ENCODE peak calls at places on chromosomes 2 and 18, in eight cellular contexts. One of them, this sample, is unnamed.

GRCh38 chr2:124254621-124255020 is 229.5 kb downstream of the CNTNAP5 start:
- DNase-seq in stimulated activated CD8-positive, alpha-beta memory T cell treated with anti-CD3 and anti-CD28 coated beads, Interleukin-12 subunit alpha, Interleukin-12 subunit beta, amount 100 ng/mL, for 1 hour: no peak
- DNase-seq in prostate gland: no peak
- DNase-seq in IMR-90: peak
- DNase-seq in endothelial cell: no peak
- DNase-seq in activated CD4-positive, alpha-beta T cell treated with anti-CD3 and anti-CD28 coated beads, Interleukin-2, amount 50 U/mL, for 24 hours: no peak
- DNase-seq in SHP77: no peak
- DNase-seq in hypothalamus: no peak
- DNase-seq in this sample: no peak

GRCh38 chr2:177306550-177306949 is 42.0 kb upstream of the NFE2L2 start:
- DNase-seq in stimulated activated CD8-positive, alpha-beta memory T cell treated with anti-CD3 and anti-CD28 coated beads, Interleukin-12 subunit alpha, Interleukin-12 subunit beta, amount 100 ng/mL, for 1 hour: no peak
- DNase-seq in prostate gland: no peak
- DNase-seq in IMR-90: no peak
- DNase-seq in endothelial cell: no peak
- DNase-seq in activated CD4-positive, alpha-beta T cell treated with anti-CD3 and anti-CD28 coated beads, Interleukin-2, amount 50 U/mL, for 24 hours: no peak
- DNase-seq in SHP77: no peak
- DNase-seq in hypothalamus: no peak
- DNase-seq in this sample: no peak

GRCh38 chr2:45315881-45316280 is 295.2 kb downstream of the SRBD1 start:
- DNase-seq in stimulated activated CD8-positive, alpha-beta memory T cell treated with anti-CD3 and anti-CD28 coated beads, Interleukin-12 subunit alpha, Interleukin-12 subunit beta, amount 100 ng/mL, for 1 hour: no peak
- DNase-seq in prostate gland: no peak
- DNase-seq in IMR-90: peak
- DNase-seq in endothelial cell: no peak
- DNase-seq in activated CD4-positive, alpha-beta T cell treated with anti-CD3 and anti-CD28 coated beads, Interleukin-2, amount 50 U/mL, for 24 hours: no peak
- DNase-seq in SHP77: no peak
- DNase-seq in hypothalamus: no peak
- DNase-seq in this sample: no peak

GRCh38 chr18:31711365-31712035 is 27.1 kb upstream of the B4GALT6 start:
- DNase-seq in stimulated activated CD8-positive, alpha-beta memory T cell treated with anti-CD3 and anti-CD28 coated beads, Interleukin-12 subunit alpha, Interleukin-12 subunit beta, amount 100 ng/mL, for 1 hour: no peak
- DNase-seq in prostate gland: no peak
- DNase-seq in IMR-90: no peak
- DNase-seq in endothelial cell: no peak
- DNase-seq in activated CD4-positive, alpha-beta T cell treated with anti-CD3 and anti-CD28 coated beads, Interleukin-2, amount 50 U/mL, for 24 hours: no peak
- DNase-seq in SHP77: no peak
- DNase-seq in hypothalamus: no peak
- DNase-seq in this sample: no peak

GRCh38 chr2:178530625-178531142 is 50.4 kb downstream of the PLEKHA3 start:
- DNase-seq in stimulated activated CD8-positive, alpha-beta memory T cell treated with anti-CD3 and anti-CD28 coated beads, Interleukin-12 subunit alpha, Interleukin-12 subunit beta, amount 100 ng/mL, for 1 hour: no peak
- DNase-seq in prostate gland: no peak
- DNase-seq in IMR-90: no peak
- DNase-seq in endothelial cell: no peak
- DNase-seq in activated CD4-positive, alpha-beta T cell treated with anti-CD3 and anti-CD28 coated beads, Interleukin-2, amount 50 U/mL, for 24 hours: no peak
- DNase-seq in SHP77: no peak
- DNase-seq in hypothalamus: no peak
- DNase-seq in this sample: peak

GRCh38 chr2:157427003-157427921 is 16.6 kb downstream of the CYTIP start:
- DNase-seq in stimulated activated CD8-positive, alpha-beta memory T cell treated with anti-CD3 and anti-CD28 coated beads, Interleukin-12 subunit alpha, Interleukin-12 subunit beta, amount 100 ng/mL, for 1 hour: no peak
- DNase-seq in prostate gland: no peak
- DNase-seq in IMR-90: no peak
- DNase-seq in endothelial cell: no peak
- DNase-seq in activated CD4-positive, alpha-beta T cell treated with anti-CD3 and anti-CD28 coated beads, Interleukin-2, amount 50 U/mL, for 24 hours: no peak
- DNase-seq in SHP77: no peak
- DNase-seq in hypothalamus: no peak
- DNase-seq in this sample: no peak

GRCh38 chr2:134310450-134311079 is 56.7 kb downstream of the MGAT5 start:
- DNase-seq in stimulated activated CD8-positive, alpha-beta memory T cell treated with anti-CD3 and anti-CD28 coated beads, Interleukin-12 subunit alpha, Interleukin-12 subunit beta, amount 100 ng/mL, for 1 hour: no peak
- DNase-seq in prostate gland: no peak
- DNase-seq in IMR-90: no peak
- DNase-seq in endothelial cell: no peak
- DNase-seq in activated CD4-positive, alpha-beta T cell treated with anti-CD3 and anti-CD28 coated beads, Interleukin-2, amount 50 U/mL, for 24 hours: no peak
- DNase-seq in SHP77: no peak
- DNase-seq in hypothalamus: no peak
- DNase-seq in this sample: no peak

GRCh38 chr2:1140389-1141003 is 189.8 kb downstream of the SNTG2 start:
- DNase-seq in stimulated activated CD8-positive, alpha-beta memory T cell treated with anti-CD3 and anti-CD28 coated beads, Interleukin-12 subunit alpha, Interleukin-12 subunit beta, amount 100 ng/mL, for 1 hour: no peak
- DNase-seq in prostate gland: no peak
- DNase-seq in IMR-90: no peak
- DNase-seq in endothelial cell: peak
- DNase-seq in activated CD4-positive, alpha-beta T cell treated with anti-CD3 and anti-CD28 coated beads, Interleukin-2, amount 50 U/mL, for 24 hours: peak
- DNase-seq in SHP77: no peak
- DNase-seq in hypothalamus: no peak
- DNase-seq in this sample: peak

GRCh38 chr18:78704960-78705600 is 274.5 kb upstream of the SALL3 start:
- DNase-seq in stimulated activated CD8-positive, alpha-beta memory T cell treated with anti-CD3 and anti-CD28 coated beads, Interleukin-12 subunit alpha, Interleukin-12 subunit beta, amount 100 ng/mL, for 1 hour: no peak
- DNase-seq in prostate gland: no peak
- DNase-seq in IMR-90: no peak
- DNase-seq in endothelial cell: no peak
- DNase-seq in activated CD4-positive, alpha-beta T cell treated with anti-CD3 and anti-CD28 coated beads, Interleukin-2, amount 50 U/mL, for 24 hours: no peak
- DNase-seq in SHP77: no peak
- DNase-seq in hypothalamus: no peak
- DNase-seq in this sample: no peak

GRCh38 chr2:47402805-47403691 is at the start of gene MSH2:
- DNase-seq in stimulated activated CD8-positive, alpha-beta memory T cell treated with anti-CD3 and anti-CD28 coated beads, Interleukin-12 subunit alpha, Interleukin-12 subunit beta, amount 100 ng/mL, for 1 hour: peak
- DNase-seq in prostate gland: peak
- DNase-seq in IMR-90: peak
- DNase-seq in endothelial cell: peak
- DNase-seq in activated CD4-positive, alpha-beta T cell treated with anti-CD3 and anti-CD28 coated beads, Interleukin-2, amount 50 U/mL, for 24 hours: peak
- DNase-seq in SHP77: peak
- DNase-seq in hypothalamus: peak
- DNase-seq in this sample: peak

GRCh38 chr2:149561309-149561926 is 26.2 kb downstream of the MMADHC start:
- DNase-seq in stimulated activated CD8-positive, alpha-beta memory T cell treated with anti-CD3 and anti-CD28 coated beads, Interleukin-12 subunit alpha, Interleukin-12 subunit beta, amount 100 ng/mL, for 1 hour: no peak
- DNase-seq in prostate gland: peak
- DNase-seq in IMR-90: peak
- DNase-seq in endothelial cell: peak
- DNase-seq in activated CD4-positive, alpha-beta T cell treated with anti-CD3 and anti-CD28 coated beads, Interleukin-2, amount 50 U/mL, for 24 hours: peak
- DNase-seq in SHP77: peak
- DNase-seq in hypothalamus: no peak
- DNase-seq in this sample: peak

GRCh38 chr2:236061899-236062298 is 106.3 kb downstream of the GBX2 start:
- DNase-seq in stimulated activated CD8-positive, alpha-beta memory T cell treated with anti-CD3 and anti-CD28 coated beads, Interleukin-12 subunit alpha, Interleukin-12 subunit beta, amount 100 ng/mL, for 1 hour: no peak
- DNase-seq in prostate gland: no peak
- DNase-seq in IMR-90: no peak
- DNase-seq in endothelial cell: no peak
- DNase-seq in activated CD4-positive, alpha-beta T cell treated with anti-CD3 and anti-CD28 coated beads, Interleukin-2, amount 50 U/mL, for 24 hours: no peak
- DNase-seq in SHP77: no peak
- DNase-seq in hypothalamus: no peak
- DNase-seq in this sample: no peak

GRCh38 chr2:238260879-238261278 is 21.0 kb upstream of the HES6 start:
- DNase-seq in stimulated activated CD8-positive, alpha-beta memory T cell treated with anti-CD3 and anti-CD28 coated beads, Interleukin-12 subunit alpha, Interleukin-12 subunit beta, amount 100 ng/mL, for 1 hour: no peak
- DNase-seq in prostate gland: no peak
- DNase-seq in IMR-90: no peak
- DNase-seq in endothelial cell: no peak
- DNase-seq in activated CD4-positive, alpha-beta T cell treated with anti-CD3 and anti-CD28 coated beads, Interleukin-2, amount 50 U/mL, for 24 hours: no peak
- DNase-seq in SHP77: no peak
- DNase-seq in hypothalamus: no peak
- DNase-seq in this sample: no peak

GRCh38 chr2:219632758-219633101 is 5.3 kb downstream of the SLC4A3 start:
- DNase-seq in stimulated activated CD8-positive, alpha-beta memory T cell treated with anti-CD3 and anti-CD28 coated beads, Interleukin-12 subunit alpha, Interleukin-12 subunit beta, amount 100 ng/mL, for 1 hour: no peak
- DNase-seq in prostate gland: no peak
- DNase-seq in IMR-90: no peak
- DNase-seq in endothelial cell: peak
- DNase-seq in activated CD4-positive, alpha-beta T cell treated with anti-CD3 and anti-CD28 coated beads, Interleukin-2, amount 50 U/mL, for 24 hours: no peak
- DNase-seq in SHP77: no peak
- DNase-seq in hypothalamus: no peak
- DNase-seq in this sample: peak

GRCh38 chr2:145100301-145100700 is 580.4 kb upstream of the ZEB2 start:
- DNase-seq in stimulated activated CD8-positive, alpha-beta memory T cell treated with anti-CD3 and anti-CD28 coated beads, Interleukin-12 subunit alpha, Interleukin-12 subunit beta, amount 100 ng/mL, for 1 hour: no peak
- DNase-seq in prostate gland: no peak
- DNase-seq in IMR-90: no peak
- DNase-seq in endothelial cell: no peak
- DNase-seq in activated CD4-positive, alpha-beta T cell treated with anti-CD3 and anti-CD28 coated beads, Interleukin-2, amount 50 U/mL, for 24 hours: no peak
- DNase-seq in SHP77: no peak
- DNase-seq in hypothalamus: no peak
- DNase-seq in this sample: no peak

GRCh38 chr18:3508576-3509559 is 58.9 kb downstream of the TGIF1 start:
- DNase-seq in stimulated activated CD8-positive, alpha-beta memory T cell treated with anti-CD3 and anti-CD28 coated beads, Interleukin-12 subunit alpha, Interleukin-12 subunit beta, amount 100 ng/mL, for 1 hour: no peak
- DNase-seq in prostate gland: no peak
- DNase-seq in IMR-90: no peak
- DNase-seq in endothelial cell: no peak
- DNase-seq in activated CD4-positive, alpha-beta T cell treated with anti-CD3 and anti-CD28 coated beads, Interleukin-2, amount 50 U/mL, for 24 hours: no peak
- DNase-seq in SHP77: peak
- DNase-seq in hypothalamus: no peak
- DNase-seq in this sample: no peak

GRCh38 chr18:55821219-55821618 is 233.2 kb upstream of the TCF4 start:
- DNase-seq in stimulated activated CD8-positive, alpha-beta memory T cell treated with anti-CD3 and anti-CD28 coated beads, Interleukin-12 subunit alpha, Interleukin-12 subunit beta, amount 100 ng/mL, for 1 hour: no peak
- DNase-seq in prostate gland: no peak
- DNase-seq in IMR-90: peak
- DNase-seq in endothelial cell: no peak
- DNase-seq in activated CD4-positive, alpha-beta T cell treated with anti-CD3 and anti-CD28 coated beads, Interleukin-2, amount 50 U/mL, for 24 hours: no peak
- DNase-seq in SHP77: no peak
- DNase-seq in hypothalamus: no peak
- DNase-seq in this sample: no peak

GRCh38 chr2:125259441-125259840 is 1234.4 kb downstream of the CNTNAP5 start:
- DNase-seq in stimulated activated CD8-positive, alpha-beta memory T cell treated with anti-CD3 and anti-CD28 coated beads, Interleukin-12 subunit alpha, Interleukin-12 subunit beta, amount 100 ng/mL, for 1 hour: no peak
- DNase-seq in prostate gland: no peak
- DNase-seq in IMR-90: no peak
- DNase-seq in endothelial cell: no peak
- DNase-seq in activated CD4-positive, alpha-beta T cell treated with anti-CD3 and anti-CD28 coated beads, Interleukin-2, amount 50 U/mL, for 24 hours: no peak
- DNase-seq in SHP77: no peak
- DNase-seq in hypothalamus: no peak
- DNase-seq in this sample: no peak

GRCh38 chr2:124530203-124530602 is 505.1 kb downstream of the CNTNAP5 start:
- DNase-seq in stimulated activated CD8-positive, alpha-beta memory T cell treated with anti-CD3 and anti-CD28 coated beads, Interleukin-12 subunit alpha, Interleukin-12 subunit beta, amount 100 ng/mL, for 1 hour: no peak
- DNase-seq in prostate gland: no peak
- DNase-seq in IMR-90: no peak
- DNase-seq in endothelial cell: no peak
- DNase-seq in activated CD4-positive, alpha-beta T cell treated with anti-CD3 and anti-CD28 coated beads, Interleukin-2, amount 50 U/mL, for 24 hours: no peak
- DNase-seq in SHP77: no peak
- DNase-seq in hypothalamus: no peak
- DNase-seq in this sample: no peak

GRCh38 chr2:240816584-240817495 is 3.2 kb downstream of the KIF1A start:
- DNase-seq in stimulated activated CD8-positive, alpha-beta memory T cell treated with anti-CD3 and anti-CD28 coated beads, Interleukin-12 subunit alpha, Interleukin-12 subunit beta, amount 100 ng/mL, for 1 hour: no peak
- DNase-seq in prostate gland: no peak
- DNase-seq in IMR-90: no peak
- DNase-seq in endothelial cell: no peak
- DNase-seq in activated CD4-positive, alpha-beta T cell treated with anti-CD3 and anti-CD28 coated beads, Interleukin-2, amount 50 U/mL, for 24 hours: no peak
- DNase-seq in SHP77: no peak
- DNase-seq in hypothalamus: no peak
- DNase-seq in this sample: no peak

GRCh38 chr2:241959751-241960269 is 90.3 kb downstream of the RTP5 start:
- DNase-seq in stimulated activated CD8-positive, alpha-beta memory T cell treated with anti-CD3 and anti-CD28 coated beads, Interleukin-12 subunit alpha, Interleukin-12 subunit beta, amount 100 ng/mL, for 1 hour: no peak
- DNase-seq in prostate gland: no peak
- DNase-seq in IMR-90: no peak
- DNase-seq in endothelial cell: no peak
- DNase-seq in activated CD4-positive, alpha-beta T cell treated with anti-CD3 and anti-CD28 coated beads, Interleukin-2, amount 50 U/mL, for 24 hours: no peak
- DNase-seq in SHP77: no peak
- DNase-seq in hypothalamus: no peak
- DNase-seq in this sample: no peak

GRCh38 chr2:8571792-8572499 is 109.9 kb upstream of the ID2 start:
- DNase-seq in stimulated activated CD8-positive, alpha-beta memory T cell treated with anti-CD3 and anti-CD28 coated beads, Interleukin-12 subunit alpha, Interleukin-12 subunit beta, amount 100 ng/mL, for 1 hour: no peak
- DNase-seq in prostate gland: peak
- DNase-seq in IMR-90: no peak
- DNase-seq in endothelial cell: no peak
- DNase-seq in activated CD4-positive, alpha-beta T cell treated with anti-CD3 and anti-CD28 coated beads, Interleukin-2, amount 50 U/mL, for 24 hours: no peak
- DNase-seq in SHP77: peak
- DNase-seq in hypothalamus: no peak
- DNase-seq in this sample: no peak

GRCh38 chr18:31596081-31596872 is 4.6 kb downstream of the TTR start:
- DNase-seq in stimulated activated CD8-positive, alpha-beta memory T cell treated with anti-CD3 and anti-CD28 coated beads, Interleukin-12 subunit alpha, Interleukin-12 subunit beta, amount 100 ng/mL, for 1 hour: no peak
- DNase-seq in prostate gland: no peak
- DNase-seq in IMR-90: no peak
- DNase-seq in endothelial cell: no peak
- DNase-seq in activated CD4-positive, alpha-beta T cell treated with anti-CD3 and anti-CD28 coated beads, Interleukin-2, amount 50 U/mL, for 24 hours: no peak
- DNase-seq in SHP77: no peak
- DNase-seq in hypothalamus: no peak
- DNase-seq in this sample: no peak

GRCh38 chr18:4987452-4988405 is 209.3 kb downstream of the AKAIN1 start:
- DNase-seq in stimulated activated CD8-positive, alpha-beta memory T cell treated with anti-CD3 and anti-CD28 coated beads, Interleukin-12 subunit alpha, Interleukin-12 subunit beta, amount 100 ng/mL, for 1 hour: no peak
- DNase-seq in prostate gland: no peak
- DNase-seq in IMR-90: no peak
- DNase-seq in endothelial cell: no peak
- DNase-seq in activated CD4-positive, alpha-beta T cell treated with anti-CD3 and anti-CD28 coated beads, Interleukin-2, amount 50 U/mL, for 24 hours: no peak
- DNase-seq in SHP77: no peak
- DNase-seq in hypothalamus: no peak
- DNase-seq in this sample: no peak

GRCh38 chr2:230443540-230443939 is 27.5 kb downstream of the SP100 start:
- DNase-seq in stimulated activated CD8-positive, alpha-beta memory T cell treated with anti-CD3 and anti-CD28 coated beads, Interleukin-12 subunit alpha, Interleukin-12 subunit beta, amount 100 ng/mL, for 1 hour: no peak
- DNase-seq in prostate gland: no peak
- DNase-seq in IMR-90: peak
- DNase-seq in endothelial cell: no peak
- DNase-seq in activated CD4-positive, alpha-beta T cell treated with anti-CD3 and anti-CD28 coated beads, Interleukin-2, amount 50 U/mL, for 24 hours: no peak
- DNase-seq in SHP77: no peak
- DNase-seq in hypothalamus: no peak
- DNase-seq in this sample: no peak